ENCODE peak calls at places on chromosomes 2 and 18, in seven cellular contexts. I is GM12878, A is IMR-90, T is H1, W is SK-N-SH, D is A549, F is HepG2. O is an unnamed sample.

GRCh38 chr2:127530245-127531132 is 4.2 kb upstream of the IWS1 start:
- DNase-seq in I (no peak), A (no peak), T (no peak), W (no peak), D (peak), F (no peak), O (no peak)

GRCh38 chr2:114331934-114332333 is 110.5 kb upstream of the DPP10 start:
- DNase-seq in I (no peak), A (no peak), T (no peak), W (no peak), D (peak), F (no peak), O (no peak)

GRCh38 chr2:231294116-231294515 is 95.7 kb downstream of the ARMC9 start:
- DNase-seq in I (no peak), A (no peak), T (no peak), W (no peak), D (no peak), F (no peak), O (no peak)

GRCh38 chr2:17106418-17106817 is 411.8 kb downstream of the RAD51AP2 start:
- DNase-seq in I (no peak), A (no peak), T (no peak), W (no peak), D (no peak), F (no peak), O (no peak)

GRCh38 chr18:14179306-14179705 is 47.1 kb upstream of the ZNF519 start:
- DNase-seq in I (no peak), A (no peak), T (no peak), W (no peak), D (peak), F (no peak), O (no peak)

GRCh38 chr2:121596221-121597080 is 52.8 kb downstream of the CLASP1 start:
- DNase-seq in I (peak), A (peak), T (no peak), W (peak), D (peak), F (peak), O (peak)

GRCh38 chr18:75533954-75534353 is 106.5 kb upstream of the SMIM21 start:
- DNase-seq in I (no peak), A (peak), T (no peak), W (no peak), D (no peak), F (no peak), O (no peak)

GRCh38 chr18:33201509-33201926 is 239.0 kb downstream of the CCDC178 start:
- DNase-seq in I (no peak), A (no peak), T (peak), W (peak), D (peak), F (peak), O (peak)

GRCh38 chr2:10161206-10161931 is 38.8 kb downstream of the RRM2 start:
- DNase-seq in I (no peak), A (peak), T (no peak), W (no peak), D (peak), F (no peak), O (no peak)

GRCh38 chr2:241617431-241618154 is 19.4 kb downstream of the THAP4 start:
- DNase-seq in I (peak), A (no peak), T (no peak), W (peak), D (no peak), F (no peak), O (no peak)

GRCh38 chr18:68840554-68841263 is 42.8 kb downstream of the CCDC102B start:
- DNase-seq in I (no peak), A (peak), T (no peak), W (no peak), D (peak), F (peak), O (peak)

GRCh38 chr2:199468561-199469513 is 11.1 kb upstream of the SATB2 start:
- DNase-seq in I (no peak), A (no peak), T (no peak), W (peak), D (no peak), F (no peak), O (no peak)

GRCh38 chr2:15177103-15177502 is 384.0 kb downstream of the NBAS start:
- DNase-seq in I (peak), A (peak), T (no peak), W (no peak), D (no peak), F (no peak), O (no peak)

GRCh38 chr2:43039376-43040080 is 186.9 kb downstream of the ZFP36L2 start:
- DNase-seq in I (no peak), A (no peak), T (no peak), W (no peak), D (no peak), F (no peak), O (no peak)

GRCh38 chr2:61978522-61978921 is 73.0 kb downstream of the COMMD1 start:
- DNase-seq in I (peak), A (no peak), T (no peak), W (no peak), D (no peak), F (peak), O (no peak)

GRCh38 chr2:194135463-194135862 is 1521.6 kb upstream of the SLC39A10 start:
- DNase-seq in I (no peak), A (no peak), T (no peak), W (no peak), D (no peak), F (no peak), O (no peak)

GRCh38 chr2:75416420-75417342 is 144.1 kb downstream of the EVA1A start:
- DNase-seq in I (peak), A (no peak), T (no peak), W (no peak), D (peak), F (no peak), O (no peak)

GRCh38 chr2:199765646-199766045 is 85.3 kb downstream of the FTCDNL1 start:
- DNase-seq in I (no peak), A (no peak), T (no peak), W (no peak), D (no peak), F (no peak), O (no peak)

GRCh38 chr2:98378901-98379300 is 32.6 kb downstream of the CNGA3 start:
- DNase-seq in I (no peak), A (peak), T (no peak), W (no peak), D (no peak), F (no peak), O (no peak)

GRCh38 chr2:199455533-199456382 is 2.0 kb downstream of the SATB2 start:
- DNase-seq in I (no peak), A (peak), T (no peak), W (no peak), D (peak), F (peak), O (peak)

GRCh38 chr2:99729104-99729503 is 239.3 kb upstream of the REV1 start:
- DNase-seq in I (no peak), A (peak), T (no peak), W (peak), D (no peak), F (no peak), O (no peak)
- TF ChIP-seq RFX5 in I (no peak), A (no peak), T (no peak), W (no peak), D (no peak), F (no peak), O (no peak)

DNA sequence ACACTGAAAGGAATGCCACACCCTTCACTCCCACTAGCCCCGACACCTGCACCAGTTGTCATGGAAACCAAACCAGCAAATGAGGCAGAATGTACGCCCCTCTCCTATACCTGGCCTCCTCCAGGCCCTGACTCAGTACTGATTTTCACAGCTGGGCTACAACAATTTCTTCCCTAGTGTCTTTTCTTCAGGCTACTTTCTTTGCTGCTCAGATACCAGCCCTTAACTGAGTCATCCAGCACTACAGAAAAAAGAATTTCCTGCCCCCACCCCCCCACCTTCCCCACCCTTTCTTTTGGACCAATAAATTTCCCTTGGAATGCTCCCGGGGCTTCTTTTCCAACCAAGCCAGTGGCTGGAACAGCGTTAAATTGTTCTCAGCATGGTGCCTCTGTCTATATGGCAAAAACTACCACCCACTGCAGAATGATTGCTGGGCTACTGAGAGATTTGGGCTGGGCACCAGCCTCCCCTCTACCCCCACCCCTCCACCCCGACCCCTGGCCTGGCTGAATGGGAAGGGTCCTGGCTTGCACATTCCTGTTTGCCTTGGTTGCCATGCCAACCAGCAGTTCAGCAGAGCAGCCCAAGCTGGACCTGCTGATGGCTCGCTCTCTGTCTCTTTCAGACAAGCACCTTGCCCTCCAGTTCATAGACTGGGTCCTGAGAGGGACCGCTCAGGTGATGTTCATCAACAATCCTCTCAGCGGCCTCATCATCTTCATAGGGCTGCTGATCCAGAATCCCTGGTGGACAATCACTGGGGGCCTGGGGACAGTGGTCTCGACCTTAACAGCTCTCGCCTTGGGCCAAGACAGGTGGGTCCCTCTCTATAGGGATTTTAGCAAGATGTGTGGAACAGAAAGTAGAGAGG is 11.3 kb downstream of the SLC14A2 start:
- DNase-seq in I (no peak), A (peak), T (peak), W (no peak), D (no peak), F (no peak), O (no peak)
- TF ChIP-seq RFX5 in I (no peak), A (no peak), T (no peak), W (no peak), D (no peak), F (no peak), O (no peak)

GRCh38 chr2:144241801-144242200 is 278.1 kb downstream of the ZEB2 start:
- DNase-seq in I (no peak), A (no peak), T (no peak), W (no peak), D (no peak), F (no peak), O (no peak)
- TF ChIP-seq RFX5 in I (no peak), A (no peak), T (no peak), W (no peak), D (no peak), F (no peak), O (no peak)

DNA sequence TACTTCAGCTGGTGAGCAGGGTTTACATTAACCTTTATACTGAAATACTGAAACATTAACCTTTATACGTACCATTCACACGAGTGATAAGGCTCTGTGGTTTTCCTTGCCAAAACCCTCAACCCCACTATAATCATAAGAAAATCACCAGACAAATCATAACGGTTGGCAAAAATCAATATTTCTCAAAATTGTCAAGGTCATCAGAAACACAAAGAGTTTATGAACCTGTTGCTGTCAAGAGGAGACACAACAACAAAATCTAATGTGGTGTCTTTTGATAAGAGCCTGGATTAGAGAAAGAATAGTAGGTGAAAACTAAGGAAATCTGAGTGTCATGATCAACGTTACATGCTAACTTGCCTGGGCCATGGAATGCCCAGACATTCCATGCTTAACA is 396.9 kb upstream of the TMEFF2 start:
- DNase-seq in I (no peak), A (no peak), T (no peak), W (no peak), D (no peak), F (no peak), O (no peak)
- TF ChIP-seq RFX5 in I (no peak), A (no peak), T (no peak), W (no peak), D (no peak), F (no peak), O (no peak)

DNA sequence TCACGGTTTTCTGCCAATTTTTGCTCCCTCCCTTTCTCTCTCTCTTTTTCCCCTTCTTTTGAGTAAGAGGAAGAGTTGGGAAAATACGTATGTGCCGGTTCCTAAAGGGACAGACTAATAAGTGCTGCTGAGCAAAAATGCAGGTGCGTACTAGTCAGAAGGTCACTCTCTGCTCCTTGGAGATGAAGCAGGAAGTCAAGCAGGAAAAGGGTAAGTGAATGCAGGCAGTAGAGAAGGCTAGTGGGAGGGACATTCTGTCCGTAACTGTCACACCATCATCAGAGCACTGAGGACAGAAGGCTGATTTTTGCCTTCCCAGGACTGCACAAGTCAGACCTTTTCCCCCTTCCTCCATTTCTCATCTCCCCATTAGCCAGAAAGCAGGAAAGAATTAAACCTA is 105.7 kb downstream of the CDH2 start:
- DNase-seq in I (no peak), A (no peak), T (no peak), W (no peak), D (no peak), F (no peak), O (no peak)
- TF ChIP-seq RFX5 in I (no peak), A (no peak), T (no peak), W (no peak), D (no peak), F (no peak), O (no peak)

GRCh38 chr2:240434728-240435456 is 571 bp upstream of the GPC1 start:
- DNase-seq in I (no peak), A (peak), T (no peak), W (peak), D (peak), F (peak), O (peak)

GRCh38 chr2:240436626-240437180 is 1.2 kb downstream of the GPC1 start:
- DNase-seq in I (no peak), A (peak), T (no peak), W (no peak), D (no peak), F (no peak), O (no peak)

GRCh38 chr2:240435955-240436625 is 627 bp downstream of the GPC1 start:
- DNase-seq in I (no peak), A (peak), T (no peak), W (peak), D (no peak), F (no peak), O (no peak)

GRCh38 chr2:240433973-240434727 is 1.3 kb upstream of the GPC1 start:
- DNase-seq in I (no peak), A (peak), T (no peak), W (no peak), D (peak), F (no peak), O (peak)

DNA sequence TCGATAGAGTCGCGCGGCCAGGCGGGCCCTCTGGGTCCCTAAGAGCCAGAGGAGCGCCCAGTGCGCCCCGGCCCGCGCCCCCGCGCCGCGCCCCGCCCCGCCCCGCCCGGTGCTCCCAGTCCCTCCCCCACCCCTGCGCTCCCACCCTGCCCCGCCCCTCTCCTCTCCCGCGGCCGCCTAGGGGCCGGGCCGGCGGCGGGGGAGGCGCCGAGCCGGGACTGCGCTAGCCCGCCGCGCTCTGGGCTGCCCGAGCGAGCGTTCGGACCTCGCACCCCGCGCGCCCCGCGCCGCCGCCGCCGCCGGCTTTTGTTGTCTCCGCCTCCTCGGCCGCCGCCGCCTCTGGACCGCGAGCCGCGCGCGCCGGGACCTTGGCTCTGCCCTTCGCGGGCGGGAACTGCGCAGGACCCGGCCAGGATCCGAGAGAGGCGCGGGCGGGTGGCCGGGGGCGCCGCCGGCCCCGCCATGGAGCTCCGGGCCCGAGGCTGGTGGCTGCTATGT is at the start of gene GPC1:
- DNase-seq in I (no peak), A (peak), T (no peak), W (peak), D (peak), F (peak), O (peak)
- TF ChIP-seq RFX5 in I (no peak), A (no peak), T (no peak), W (no peak), D (no peak), F (no peak), O (no peak)

GRCh38 chr18:12034241-12035100 is 53.2 kb downstream of the IMPA2 start:
- DNase-seq in I (no peak), A (no peak), T (no peak), W (no peak), D (no peak), F (no peak), O (no peak)

GRCh38 chr18:12031181-12031580 is 49.9 kb downstream of the IMPA2 start:
- DNase-seq in I (no peak), A (no peak), T (no peak), W (no peak), D (no peak), F (no peak), O (no peak)

GRCh38 chr18:12033643-12034025 is 52.3 kb downstream of the IMPA2 start:
- DNase-seq in I (no peak), A (no peak), T (no peak), W (no peak), D (no peak), F (no peak), O (no peak)

GRCh38 chr18:12031836-12032235 is 50.5 kb downstream of the IMPA2 start:
- DNase-seq in I (no peak), A (peak), T (no peak), W (no peak), D (no peak), F (no peak), O (no peak)

GRCh38 chr18:12032786-12033642 is 51.7 kb downstream of the IMPA2 start:
- DNase-seq in I (no peak), A (peak), T (no peak), W (no peak), D (no peak), F (no peak), O (no peak)
- TF ChIP-seq RFX5 in I (no peak), A (no peak), T (no peak), W (no peak), D (no peak), F (no peak), O (no peak)

GRCh38 chr2:221911316-221911715 is 339.2 kb upstream of the EPHA4 start:
- DNase-seq in I (no peak), A (no peak), T (no peak), W (no peak), D (no peak), F (no peak), O (no peak)
- TF ChIP-seq RFX5 in I (no peak), A (no peak), T (no peak), W (no peak), D (no peak), F (no peak), O (no peak)

GRCh38 chr2:207135340-207135739 is 30.4 kb downstream of the KLF7 start:
- DNase-seq in I (no peak), A (peak), T (no peak), W (no peak), D (peak), F (no peak), O (no peak)
- TF ChIP-seq RFX5 in I (no peak), A (no peak), T (no peak), W (no peak), D (no peak), F (no peak), O (no peak)

O was measured in K562.